ENCODE peak calls at places on chromosomes 3 and 15, in six cellular contexts. One of them, this sample, is unnamed.

GRCh38 chr3:186142556-186142955 is 33.7 kb upstream of the ETV5 start:
- DNase-seq in adrenal gland: no peak
- DNase-seq in AG04449: no peak
- DNase-seq in skeletal muscle cell: no peak
- DNase-seq in BE2C: no peak
- DNase-seq in lung: no peak
- DNase-seq in this sample: no peak

GRCh38 chr3:126938520-126939346 is 44.2 kb upstream of the PLXNA1 start:
- DNase-seq in adrenal gland: no peak
- DNase-seq in AG04449: no peak
- DNase-seq in skeletal muscle cell: no peak
- DNase-seq in BE2C: peak
- DNase-seq in lung: no peak
- DNase-seq in this sample: no peak

GRCh38 chr3:20809356-20809755 is 623.4 kb upstream of the SGO1 start:
- DNase-seq in adrenal gland: no peak
- DNase-seq in AG04449: no peak
- DNase-seq in skeletal muscle cell: no peak
- DNase-seq in BE2C: no peak
- DNase-seq in lung: no peak
- DNase-seq in this sample: no peak

GRCh38 chr3:140995881-140996280 is 54.2 kb downstream of the SLC25A36 start:
- DNase-seq in adrenal gland: no peak
- DNase-seq in AG04449: no peak
- DNase-seq in skeletal muscle cell: no peak
- DNase-seq in BE2C: no peak
- DNase-seq in lung: no peak
- DNase-seq in this sample: no peak

GRCh38 chr3:12370758-12371157 is 81.9 kb downstream of the PPARG start:
- DNase-seq in adrenal gland: no peak
- DNase-seq in AG04449: no peak
- DNase-seq in skeletal muscle cell: no peak
- DNase-seq in BE2C: peak
- DNase-seq in lung: no peak
- DNase-seq in this sample: peak

GRCh38 chr3:127387119-127387518 is 99.3 kb upstream of the PRR20G start:
- DNase-seq in adrenal gland: no peak
- DNase-seq in AG04449: no peak
- DNase-seq in skeletal muscle cell: no peak
- DNase-seq in BE2C: no peak
- DNase-seq in lung: no peak
- DNase-seq in this sample: no peak

GRCh38 chr3:148755570-148755969 is 57.9 kb downstream of the AGTR1 start:
- DNase-seq in adrenal gland: no peak
- DNase-seq in AG04449: no peak
- DNase-seq in skeletal muscle cell: no peak
- DNase-seq in BE2C: no peak
- DNase-seq in lung: no peak
- DNase-seq in this sample: no peak

GRCh38 chr15:94745371-94745770 is 514.0 kb downstream of the MCTP2 start:
- DNase-seq in adrenal gland: no peak
- DNase-seq in AG04449: no peak
- DNase-seq in skeletal muscle cell: no peak
- DNase-seq in BE2C: no peak
- DNase-seq in lung: no peak
- DNase-seq in this sample: no peak

GRCh38 chr3:50321844-50322385 is 630 bp downstream of the HYAL2 start:
- DNase-seq in adrenal gland: no peak
- DNase-seq in AG04449: no peak
- DNase-seq in skeletal muscle cell: no peak
- DNase-seq in BE2C: no peak
- DNase-seq in lung: peak
- DNase-seq in this sample: no peak

GRCh38 chr3:182650568-182651128 is 142.7 kb upstream of the ATP11B start:
- DNase-seq in adrenal gland: no peak
- DNase-seq in AG04449: no peak
- DNase-seq in skeletal muscle cell: no peak
- DNase-seq in BE2C: no peak
- DNase-seq in lung: no peak
- DNase-seq in this sample: no peak

GRCh38 chr3:122921791-122922651 is 105.5 kb downstream of the SEMA5B start:
- DNase-seq in adrenal gland: no peak
- DNase-seq in AG04449: no peak
- DNase-seq in skeletal muscle cell: no peak
- DNase-seq in BE2C: no peak
- DNase-seq in lung: no peak
- DNase-seq in this sample: no peak

GRCh38 chr3:127606981-127607595 is 8.9 kb downstream of the MCM2 start:
- DNase-seq in adrenal gland: no peak
- DNase-seq in AG04449: no peak
- DNase-seq in skeletal muscle cell: no peak
- DNase-seq in BE2C: no peak
- DNase-seq in lung: no peak
- DNase-seq in this sample: no peak

GRCh38 chr15:25088261-25088790 is 133.5 kb downstream of the SNRPN start:
- DNase-seq in adrenal gland: no peak
- DNase-seq in AG04449: no peak
- DNase-seq in skeletal muscle cell: no peak
- DNase-seq in BE2C: no peak
- DNase-seq in lung: no peak
- DNase-seq in this sample: no peak

GRCh38 chr3:50263443-50264388 is 5.2 kb upstream of the SEMA3B start:
- DNase-seq in adrenal gland: peak
- DNase-seq in AG04449: no peak
- DNase-seq in skeletal muscle cell: no peak
- DNase-seq in BE2C: no peak
- DNase-seq in lung: no peak
- DNase-seq in this sample: no peak

GRCh38 chr15:66481107-66481856 is 16.3 kb downstream of the SNAPC5 start:
- DNase-seq in adrenal gland: no peak
- DNase-seq in AG04449: no peak
- DNase-seq in skeletal muscle cell: no peak
- DNase-seq in BE2C: no peak
- DNase-seq in lung: no peak
- DNase-seq in this sample: no peak

GRCh38 chr3:49928511-49929017 is 1.0 kb downstream of the MON1A start:
- DNase-seq in adrenal gland: no peak
- DNase-seq in AG04449: no peak
- DNase-seq in skeletal muscle cell: no peak
- DNase-seq in BE2C: no peak
- DNase-seq in lung: peak
- DNase-seq in this sample: no peak

GRCh38 chr15:43942157-43942556 is 115.4 kb downstream of the WDR76 start:
- DNase-seq in adrenal gland: no peak
- DNase-seq in AG04449: no peak
- DNase-seq in skeletal muscle cell: no peak
- DNase-seq in BE2C: no peak
- DNase-seq in lung: no peak
- DNase-seq in this sample: no peak

GRCh38 chr15:59313703-59314332 is 58.9 kb downstream of the MYO1E start:
- DNase-seq in adrenal gland: peak
- DNase-seq in AG04449: no peak
- DNase-seq in skeletal muscle cell: peak
- DNase-seq in BE2C: no peak
- DNase-seq in lung: peak
- DNase-seq in this sample: no peak
- H3K4me3 ChIP-seq in adrenal gland: no peak
- H3K4me3 ChIP-seq in AG04449: no peak
- H3K4me3 ChIP-seq in skeletal muscle cell: no peak
- H3K4me3 ChIP-seq in BE2C: no peak
- H3K4me3 ChIP-seq in lung: no peak
- H3K4me3 ChIP-seq in this sample: no peak

GRCh38 chr15:96334017-96334704 is 3.7 kb downstream of the NR2F2 start:
- DNase-seq in adrenal gland: peak
- DNase-seq in AG04449: no peak
- DNase-seq in skeletal muscle cell: no peak
- DNase-seq in BE2C: no peak
- DNase-seq in lung: peak
- DNase-seq in this sample: no peak
- H3K4me3 ChIP-seq in adrenal gland: no peak
- H3K4me3 ChIP-seq in AG04449: peak
- H3K4me3 ChIP-seq in skeletal muscle cell: peak
- H3K4me3 ChIP-seq in BE2C: peak
- H3K4me3 ChIP-seq in lung: peak
- H3K4me3 ChIP-seq in this sample: peak

GRCh38 chr3:70476174-70476573 is 163.7 kb upstream of the MDFIC2 start:
- DNase-seq in adrenal gland: no peak
- DNase-seq in AG04449: no peak
- DNase-seq in skeletal muscle cell: no peak
- DNase-seq in BE2C: no peak
- DNase-seq in lung: no peak
- DNase-seq in this sample: no peak
- H3K4me3 ChIP-seq in adrenal gland: no peak
- H3K4me3 ChIP-seq in AG04449: no peak
- H3K4me3 ChIP-seq in skeletal muscle cell: no peak
- H3K4me3 ChIP-seq in BE2C: no peak
- H3K4me3 ChIP-seq in lung: no peak
- H3K4me3 ChIP-seq in this sample: no peak

GRCh38 chr15:100372695-100373036 is 30.9 kb upstream of the ADAMTS17 start:
- DNase-seq in adrenal gland: peak
- DNase-seq in AG04449: no peak
- DNase-seq in skeletal muscle cell: no peak
- DNase-seq in BE2C: no peak
- DNase-seq in lung: no peak
- DNase-seq in this sample: no peak
- H3K4me3 ChIP-seq in adrenal gland: no peak
- H3K4me3 ChIP-seq in AG04449: no peak
- H3K4me3 ChIP-seq in skeletal muscle cell: no peak
- H3K4me3 ChIP-seq in BE2C: no peak
- H3K4me3 ChIP-seq in lung: no peak
- H3K4me3 ChIP-seq in this sample: no peak

GRCh38 chr3:157129782-157130137 is 30.2 kb downstream of the CCNL1 start:
- DNase-seq in adrenal gland: no peak
- DNase-seq in AG04449: no peak
- DNase-seq in skeletal muscle cell: no peak
- DNase-seq in BE2C: no peak
- DNase-seq in lung: no peak
- DNase-seq in this sample: no peak
- H3K4me3 ChIP-seq in adrenal gland: no peak
- H3K4me3 ChIP-seq in AG04449: no peak
- H3K4me3 ChIP-seq in skeletal muscle cell: no peak
- H3K4me3 ChIP-seq in BE2C: no peak
- H3K4me3 ChIP-seq in lung: no peak
- H3K4me3 ChIP-seq in this sample: no peak

DNA sequence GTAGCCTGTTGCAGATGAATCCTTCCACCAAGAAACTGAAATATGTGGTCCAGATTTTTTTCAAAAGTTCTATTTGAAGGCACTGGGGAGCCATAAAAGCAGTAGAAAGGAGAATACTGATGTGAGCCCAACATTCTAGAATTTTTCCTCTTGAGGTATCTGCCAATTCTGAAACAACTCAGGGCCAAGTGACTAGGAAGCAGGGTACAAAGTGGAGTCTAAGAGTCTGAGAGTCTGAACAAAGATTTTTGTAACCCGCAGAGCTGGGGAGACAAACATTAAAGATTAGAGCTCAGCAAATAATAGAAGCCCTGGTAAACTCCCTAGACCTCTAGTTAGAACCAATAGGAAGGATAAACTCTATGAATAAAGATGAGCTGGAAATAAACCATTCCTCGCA is 58.2 kb upstream of the SLCO3A1 start:
- DNase-seq in adrenal gland: no peak
- DNase-seq in AG04449: no peak
- DNase-seq in skeletal muscle cell: no peak
- DNase-seq in BE2C: no peak
- DNase-seq in lung: no peak
- DNase-seq in this sample: no peak
- H3K4me3 ChIP-seq in adrenal gland: no peak
- H3K4me3 ChIP-seq in AG04449: no peak
- H3K4me3 ChIP-seq in skeletal muscle cell: no peak
- H3K4me3 ChIP-seq in BE2C: no peak
- H3K4me3 ChIP-seq in lung: no peak
- H3K4me3 ChIP-seq in this sample: no peak

GRCh38 chr3:132325634-132326033 is 8.4 kb downstream of the ACP3 start:
- DNase-seq in adrenal gland: no peak
- DNase-seq in AG04449: no peak
- DNase-seq in skeletal muscle cell: no peak
- DNase-seq in BE2C: no peak
- DNase-seq in lung: no peak
- DNase-seq in this sample: no peak
- H3K4me3 ChIP-seq in adrenal gland: no peak
- H3K4me3 ChIP-seq in AG04449: no peak
- H3K4me3 ChIP-seq in skeletal muscle cell: no peak
- H3K4me3 ChIP-seq in BE2C: no peak
- H3K4me3 ChIP-seq in lung: no peak
- H3K4me3 ChIP-seq in this sample: no peak

DNA sequence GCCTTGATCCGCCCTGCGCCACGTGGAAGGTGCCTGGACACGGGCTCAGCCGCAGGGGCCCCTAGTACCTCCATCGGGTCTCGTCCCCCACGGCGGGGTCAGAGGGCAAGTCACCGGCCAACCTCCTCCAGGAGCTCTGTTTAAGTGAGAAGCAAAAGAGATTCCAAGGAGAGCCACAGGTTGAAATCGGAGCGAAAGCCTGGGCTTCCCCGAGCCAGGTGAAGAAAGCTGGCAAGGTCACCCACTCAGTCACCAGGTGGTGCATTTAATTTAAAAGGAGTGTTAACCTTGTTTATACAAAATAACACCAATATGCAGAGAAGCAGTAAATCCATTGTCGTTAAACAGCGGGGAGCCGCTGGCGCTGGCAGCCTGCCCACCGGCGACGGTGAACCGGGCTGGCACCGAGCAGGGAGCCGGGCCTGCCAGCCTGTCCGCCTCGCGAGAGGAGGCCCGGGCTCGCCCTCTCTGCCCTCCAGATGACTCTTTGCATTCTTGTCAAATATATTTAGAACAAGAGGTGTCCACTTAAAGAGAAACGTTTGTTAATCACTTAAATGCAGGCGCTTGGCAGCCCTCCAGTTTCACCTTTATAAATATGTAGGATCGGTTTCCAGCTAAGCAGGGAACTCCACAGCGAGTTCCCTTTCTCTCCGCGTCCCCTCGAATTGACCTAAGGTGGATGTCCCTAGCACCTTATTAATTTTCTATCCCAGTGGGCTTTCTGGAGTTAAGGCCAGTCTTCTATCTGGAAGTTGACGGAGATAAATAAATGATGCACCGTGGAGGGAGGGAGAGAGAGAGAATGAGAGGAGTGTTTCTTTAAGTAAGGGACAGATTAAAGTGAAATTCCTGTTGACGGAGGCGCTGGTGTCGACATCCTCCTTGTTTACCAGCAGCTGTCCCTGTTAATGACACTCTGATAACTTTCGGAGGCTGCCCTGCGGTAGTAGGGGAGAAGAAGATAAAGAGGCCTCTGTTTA is 277.2 kb upstream of the NR2F2 start:
- DNase-seq in adrenal gland: peak
- DNase-seq in AG04449: no peak
- DNase-seq in skeletal muscle cell: no peak
- DNase-seq in BE2C: peak
- DNase-seq in lung: peak
- DNase-seq in this sample: no peak
- H3K4me3 ChIP-seq in adrenal gland: no peak
- H3K4me3 ChIP-seq in AG04449: no peak
- H3K4me3 ChIP-seq in skeletal muscle cell: no peak
- H3K4me3 ChIP-seq in BE2C: no peak
- H3K4me3 ChIP-seq in lung: no peak
- H3K4me3 ChIP-seq in this sample: no peak

GRCh38 chr15:71733122-71733521 is 77.2 kb upstream of the NR2E3 start:
- DNase-seq in adrenal gland: no peak
- DNase-seq in AG04449: no peak
- DNase-seq in skeletal muscle cell: no peak
- DNase-seq in BE2C: no peak
- DNase-seq in lung: no peak
- DNase-seq in this sample: no peak
- H3K4me3 ChIP-seq in adrenal gland: no peak
- H3K4me3 ChIP-seq in AG04449: no peak
- H3K4me3 ChIP-seq in skeletal muscle cell: no peak
- H3K4me3 ChIP-seq in BE2C: no peak
- H3K4me3 ChIP-seq in lung: no peak
- H3K4me3 ChIP-seq in this sample: no peak

This sample was measured in HFF-Myc.